ENCODE peak calls at places on chromosomes 16 and 17, in eight cellular contexts. W is astrocyte of the cerebellum, Z is body of pancreas, S is progenitor cell of endocrine pancreas, I is H1, B is activated B cell treated with CpG ODN at 0.5 μM for 24 hours, H is mammary epithelial cell, D is adrenal gland. K is an unnamed sample.

GRCh38 chr17:79960788-79961522 is 74.7 kb downstream of the TBC1D16 start:
- DNase-seq in Z (no peak), H (peak), S (no peak), B (no peak), W (no peak), I (no peak), D (peak), K (no peak)

GRCh38 chr17:39208893-39209292 is 8.8 kb downstream of the RPL19 start:
- DNase-seq in S (no peak), I (no peak), Z (peak), W (no peak), D (no peak), B (peak), H (no peak), K (no peak)

GRCh38 chr17:179066-179432 is 2.4 kb downstream of the DOC2B start:
- DNase-seq in H (no peak), D (no peak), W (no peak), I (no peak), S (no peak), B (no peak), Z (no peak), K (no peak)

GRCh38 chr17:9144502-9145233 is 123.4 kb downstream of the NTN1 start:
- DNase-seq in W (no peak), D (no peak), B (no peak), Z (no peak), S (no peak), I (no peak), H (no peak), K (no peak)

GRCh38 chr16:21208831-21209230 is 2.5 kb downstream of the ZP2 start:
- DNase-seq in Z (no peak), H (no peak), B (no peak), I (no peak), W (no peak), S (no peak), D (no peak), K (no peak)

GRCh38 chr16:20902426-20902825 is 1.9 kb downstream of the LYRM1 start:
- DNase-seq in H (no peak), I (no peak), S (no peak), D (no peak), Z (no peak), W (no peak), B (no peak), K (no peak)

GRCh38 chr16:28307936-28308335 is 15.6 kb downstream of the SBK1 start:
- DNase-seq in Z (no peak), S (no peak), B (no peak), W (no peak), H (no peak), I (no peak), D (no peak), K (no peak)

GRCh38 chr16:67077871-67078270 is 31.9 kb upstream of the PHAF1 start:
- DNase-seq in D (no peak), W (no peak), I (no peak), S (no peak), B (no peak), Z (no peak), H (no peak), K (no peak)

GRCh38 chr17:50430731-50431130 is 4.7 kb downstream of the ACSF2 start:
- DNase-seq in W (no peak), D (no peak), B (no peak), H (no peak), I (no peak), Z (no peak), S (no peak), K (no peak)

GRCh38 chr16:4813251-4814003 is 11.0 kb upstream of the ROGDI start:
- DNase-seq in Z (no peak), B (no peak), H (no peak), I (no peak), W (no peak), D (no peak), S (no peak), K (no peak)

GRCh38 chr16:4814046-4814445 is 11.6 kb upstream of the ROGDI start:
- DNase-seq in D (no peak), B (no peak), Z (no peak), I (no peak), W (no peak), S (no peak), H (no peak), K (no peak)

GRCh38 chr16:4811242-4811641 is 8.8 kb upstream of the ROGDI start:
- DNase-seq in D (no peak), W (no peak), S (no peak), I (no peak), B (no peak), H (no peak), Z (no peak), K (no peak)

GRCh38 chr16:4811773-4812172 is 9.3 kb upstream of the ROGDI start:
- DNase-seq in W (no peak), D (no peak), B (no peak), Z (no peak), H (no peak), S (no peak), I (no peak), K (no peak)

DNA sequence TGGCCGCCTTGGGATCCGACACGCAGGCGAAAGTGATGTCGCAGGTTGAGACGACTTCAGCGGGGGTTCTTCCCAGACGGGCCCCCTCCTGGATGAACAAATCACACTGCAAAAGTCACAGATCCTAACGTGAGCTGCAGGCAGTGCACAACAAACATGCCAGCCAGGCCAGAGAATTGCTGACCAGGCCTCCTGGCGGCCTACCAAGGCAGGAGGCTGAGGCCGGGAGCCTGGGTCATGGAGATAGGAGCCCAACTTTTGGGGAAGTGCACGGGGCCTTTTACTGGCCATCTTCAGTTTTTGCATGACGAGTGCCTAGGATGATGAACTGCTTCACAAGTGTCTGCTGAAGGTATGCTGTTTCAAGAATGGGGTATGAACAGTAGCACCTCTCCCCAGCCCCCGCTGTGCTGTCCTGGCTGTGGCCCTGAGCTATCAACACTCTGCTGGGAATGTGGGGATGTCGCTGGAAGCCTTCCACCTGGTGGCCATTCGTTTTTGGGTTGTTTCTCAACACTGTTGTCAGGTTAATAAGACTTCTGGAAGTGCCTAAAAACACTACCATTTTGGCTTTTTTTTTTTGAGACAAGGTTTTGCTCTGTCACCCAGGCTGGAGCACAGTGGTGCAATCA is 12.2 kb upstream of the ROGDI start:
- DNase-seq in H (no peak), W (no peak), D (no peak), B (no peak), I (no peak), Z (no peak), S (no peak), K (peak)
- TF ChIP-seq CTCF in H (no peak), W (no peak), D (no peak), B (no peak), I (no peak), Z (no peak), S (no peak), K (no peak)

GRCh38 chr17:43790311-43790940 is 10.2 kb downstream of the CFAP97D1 start:
- DNase-seq in H (peak), D (no peak), S (no peak), B (no peak), W (no peak), Z (no peak), I (no peak), K (no peak)
- TF ChIP-seq CTCF in H (peak), D (no peak), S (no peak), B (no peak), W (peak), Z (no peak), I (peak), K (no peak)

DNA sequence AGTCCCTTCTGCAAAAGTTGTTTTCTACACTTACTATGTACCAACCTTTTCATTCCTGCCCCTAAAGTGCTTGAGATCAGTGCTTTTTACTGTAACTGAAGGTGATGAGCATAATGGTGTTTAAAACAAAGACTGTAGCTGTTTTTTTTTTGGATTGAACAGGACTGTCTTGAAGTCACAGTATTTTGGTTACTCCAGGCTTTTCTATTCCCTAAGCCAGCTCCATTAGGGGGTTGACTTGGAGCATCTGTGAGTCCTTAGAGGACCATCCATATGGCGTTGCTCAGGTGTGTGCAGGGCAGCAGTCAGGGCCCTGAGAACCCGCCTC is 29.0 kb upstream of the LGALS9 start:
- DNase-seq in W (no peak), D (no peak), H (no peak), S (no peak), B (no peak), Z (no peak), I (no peak), K (peak)
- TF ChIP-seq CTCF in W (no peak), D (no peak), H (no peak), S (no peak), B (no peak), Z (no peak), I (no peak), K (no peak)

DNA sequence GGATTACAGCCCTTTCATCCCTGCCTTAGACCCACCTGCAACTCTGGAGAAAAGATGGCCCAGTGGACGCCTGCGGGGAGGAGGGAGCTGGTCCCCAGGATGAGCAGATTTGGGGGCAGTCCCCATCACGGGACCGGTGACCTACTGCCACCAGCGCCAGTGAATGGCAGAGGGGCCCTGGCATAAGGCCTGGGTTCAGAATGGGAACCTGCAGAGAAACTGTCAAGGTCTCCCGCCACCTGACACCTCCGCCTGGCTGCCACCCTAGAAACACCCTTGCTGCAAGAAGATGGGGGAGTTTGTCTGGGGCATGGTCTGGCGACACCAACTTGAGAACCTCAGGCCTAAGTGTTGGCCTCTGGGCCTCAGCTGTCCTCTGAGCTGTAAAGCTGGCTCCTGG is 335.7 kb downstream of the SEC14L1 start:
- DNase-seq in I (no peak), H (no peak), Z (no peak), D (no peak), S (no peak), B (no peak), W (no peak), K (no peak)
- TF ChIP-seq CTCF in I (no peak), H (no peak), Z (no peak), D (no peak), S (no peak), B (no peak), W (no peak), K (no peak)

DNA sequence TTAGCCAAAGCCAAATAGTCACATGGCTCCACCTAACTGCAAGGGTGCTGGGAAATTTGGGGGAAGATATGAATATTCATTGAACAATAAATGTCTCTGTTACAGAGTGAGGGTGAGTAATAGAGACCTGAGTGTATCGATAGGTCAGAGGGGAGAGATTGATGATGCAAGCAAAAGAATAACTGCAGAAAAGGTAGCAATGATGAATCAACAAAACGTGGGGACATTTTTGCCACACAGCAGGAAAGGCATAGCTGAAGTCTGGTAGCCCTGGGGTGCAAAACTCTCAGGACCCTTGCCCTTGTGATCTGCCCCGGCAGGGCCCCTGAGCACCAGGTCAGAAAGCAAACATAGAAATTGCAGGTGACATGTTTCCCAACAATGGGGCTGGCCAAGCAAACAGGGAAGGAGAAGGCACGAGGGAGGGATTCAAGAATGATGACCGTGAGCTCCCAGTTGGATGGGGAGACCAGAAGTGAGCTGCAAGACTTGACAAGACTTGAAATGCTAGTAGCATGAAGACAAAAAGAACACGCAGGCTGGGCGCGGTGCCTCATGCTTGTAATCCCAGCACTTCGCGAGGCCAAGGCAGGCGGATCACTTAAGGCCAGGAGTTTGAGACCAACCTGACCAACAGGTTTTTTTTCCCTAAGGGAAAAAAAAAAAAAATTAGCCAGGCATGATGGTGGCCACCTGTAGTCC is 12.7 kb upstream of the HERPUD1 start:
- DNase-seq in W (no peak), S (no peak), B (no peak), D (no peak), Z (peak), H (peak), I (no peak), K (no peak)
- TF ChIP-seq CTCF in W (no peak), S (no peak), B (no peak), D (no peak), Z (no peak), H (no peak), I (no peak), K (no peak)

DNA sequence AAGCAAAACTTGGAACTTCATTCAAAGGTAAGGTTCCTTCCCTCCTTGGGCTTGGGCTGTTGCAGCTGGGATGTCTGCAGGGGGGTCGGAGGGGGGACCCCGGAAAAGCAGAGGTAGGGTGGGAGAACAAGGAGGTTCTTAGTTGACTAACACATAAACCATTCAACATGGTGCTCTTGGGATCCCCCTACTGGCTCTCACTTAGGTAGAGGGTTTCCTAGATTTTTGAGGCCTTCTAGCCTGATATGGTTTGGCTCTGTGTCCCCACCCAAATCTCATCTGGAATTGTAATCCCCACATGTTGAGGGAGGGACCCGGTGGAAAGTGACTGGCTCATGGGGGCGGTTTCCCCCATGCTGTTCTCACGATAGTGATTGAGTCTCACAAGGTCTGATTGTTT is 93.9 kb downstream of the RGS9 start:
- DNase-seq in D (no peak), S (no peak), H (no peak), B (no peak), I (no peak), W (no peak), Z (no peak), K (no peak)
- TF ChIP-seq CTCF in D (no peak), S (no peak), H (no peak), B (no peak), I (no peak), W (peak), Z (no peak), K (no peak)

GRCh38 chr16:51198349-51198748 is 47.3 kb upstream of the SALL1 start:
- DNase-seq in D (no peak), Z (no peak), H (no peak), I (no peak), B (no peak), S (no peak), W (no peak), K (no peak)

DNA sequence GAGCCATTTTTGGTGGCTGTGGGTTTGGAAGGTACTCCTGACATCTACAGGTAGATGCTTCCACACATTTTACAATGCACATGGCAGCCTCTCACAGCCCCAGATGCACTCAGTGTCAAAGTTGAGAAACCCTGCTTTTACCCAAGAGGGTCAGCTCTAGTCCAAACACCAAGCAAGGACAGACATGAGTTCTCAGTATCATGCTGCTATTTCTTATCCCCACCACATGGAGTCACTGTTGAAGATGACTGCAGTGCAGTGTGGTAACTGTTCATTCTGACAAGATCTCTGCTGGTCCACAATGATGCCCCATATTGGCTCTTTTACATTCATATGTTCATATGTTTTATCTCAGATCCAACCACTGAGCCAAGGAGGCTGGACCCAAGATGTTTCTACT is 50.5 kb upstream of the SALL1 start:
- DNase-seq in I (no peak), H (no peak), D (no peak), S (no peak), B (no peak), W (no peak), Z (no peak), K (no peak)
- TF ChIP-seq CTCF in I (peak), H (no peak), D (no peak), S (no peak), B (no peak), W (no peak), Z (no peak), K (no peak)

GRCh38 chr16:25176136-25176535 is 40.6 kb upstream of the AQP8 start:
- DNase-seq in H (no peak), S (no peak), D (no peak), W (no peak), Z (no peak), B (no peak), I (no peak), K (no peak)
- TF ChIP-seq CTCF in H (no peak), S (no peak), D (no peak), W (no peak), Z (no peak), B (no peak), I (no peak), K (no peak)

K was measured in heart left ventricle.